ENCODE peak calls at places on chromosomes 1 and 21, in eight cellular contexts. U is stimulated activated CD8-positive, alpha-beta memory T cell treated with anti-CD3 and anti-CD28 coated beads, Interleukin-7, amount 100 ng/mL, for 1 hour; H is stimulated activated CD4-positive, alpha-beta T cell treated with anti-CD3 and anti-CD28 coated beads, Interleukin-15, amount 100 ng/mL, for 1 hour; W is cardiac muscle cell; Y is EH; D is HAP-1; K is GM12865; N is lower lobe of right lung. O is an unnamed sample.

GRCh38 chr1:174789399-174789798 is 210.3 kb upstream of the CACYBP start:
- DNase-seq in Y (peak; percentile 86), K (peak; percentile 74), D (no peak), N (no peak), H (no peak), W (no peak), U (no peak), O (peak; percentile 21)

GRCh38 chr1:28282426-28283407 is 23.4 kb downstream of the SESN2 start:
- DNase-seq in U (no peak), D (no peak), H (no peak), K (no peak), Y (no peak), N (peak; percentile 54), W (no peak), O (no peak)

GRCh38 chr1:87794788-87795614 is 466.3 kb downstream of the LMO4 start:
- DNase-seq in W (no peak), H (no peak), K (no peak), Y (peak; percentile 80), N (no peak), D (no peak), U (no peak), O (peak; percentile 20)

GRCh38 chr1:18234790-18235242 is 127.2 kb downstream of the IGSF21 start:
- DNase-seq in N (no peak), H (no peak), K (peak; percentile 51), Y (no peak), D (peak; percentile 75), W (peak; percentile 79), U (no peak), O (peak; percentile 61)

GRCh38 chr1:156898151-156898550 is 4.6 kb downstream of the PEAR1 start:
- DNase-seq in U (no peak), W (no peak), N (peak; percentile 63), Y (peak; percentile 82), H (no peak), D (no peak), K (no peak), O (peak; percentile 80)

GRCh38 chr1:175072131-175072941 is 4.7 kb downstream of the TNN start:
- DNase-seq in K (peak; percentile 60), Y (peak; percentile 82), D (no peak), W (peak; percentile 9), H (no peak), N (no peak), U (no peak), O (no peak)

GRCh38 chr1:41727749-41728115 is 191.0 kb downstream of the HIVEP3 start:
- DNase-seq in D (no peak), U (no peak), K (no peak), H (no peak), N (no peak), W (no peak), Y (no peak), O (no peak)

GRCh38 chr21:21109736-21110135 is 111.5 kb downstream of the NCAM2 start:
- DNase-seq in D (no peak), H (no peak), W (no peak), N (no peak), U (no peak), Y (no peak), K (no peak), O (no peak)

GRCh38 chr1:3639397-3639911 is 10.4 kb downstream of the WRAP73 start:
- DNase-seq in W (no peak), Y (no peak), N (no peak), K (no peak), H (no peak), D (no peak), U (no peak), O (no peak)

GRCh38 chr1:205294175-205294913 is 27.2 kb downstream of the NUAK2 start:
- DNase-seq in H (no peak), U (no peak), Y (peak; percentile 99), D (peak; percentile 79), N (no peak), K (no peak), W (no peak), O (no peak)

GRCh38 chr1:8517579-8518489 is 199.9 kb downstream of the SLC45A1 start:
- DNase-seq in W (no peak), D (peak; percentile 52), N (no peak), K (no peak), H (no peak), Y (peak; percentile 42), U (no peak), O (no peak)

GRCh38 chr21:45447821-45448220 is 42.9 kb downstream of the COL18A1 start:
- DNase-seq in Y (peak; percentile 54), N (no peak), D (no peak), W (no peak), K (no peak), U (no peak), H (no peak), O (no peak)

GRCh38 chr21:42381347-42381984 is 14.4 kb downstream of the TMPRSS3 start:
- DNase-seq in H (no peak), Y (peak; percentile 12), W (peak; percentile 15), K (peak; percentile 66), D (no peak), U (peak; percentile 11), N (peak; percentile 58), O (peak; percentile 30)

GRCh38 chr1:9413143-9413876 is 120.6 kb downstream of the SPSB1 start:
- DNase-seq in D (no peak), N (peak; percentile 58), Y (peak; percentile 96), W (peak; percentile 80), K (peak; percentile 96), U (no peak), H (no peak), O (peak; percentile 74)

GRCh38 chr1:119896303-119896702 is at the start of gene ADAM30:
- DNase-seq in Y (no peak), D (no peak), W (no peak), H (no peak), K (no peak), N (no peak), U (no peak), O (no peak)

GRCh38 chr1:56409112-56409691 is 170.2 kb downstream of the PLPP3 start:
- DNase-seq in W (no peak), D (peak; percentile 43), K (peak; percentile 27), N (peak; percentile 71), H (no peak), Y (peak; percentile 15), U (no peak), O (no peak)

GRCh38 chr1:71296551-71296950 is 215.7 kb upstream of the ZRANB2 start:
- DNase-seq in H (no peak), K (no peak), U (no peak), Y (no peak), W (no peak), N (no peak), D (no peak), O (no peak)